ENCODE peak calls at places on chromosomes 2 and 18, in five cellular contexts. O is left lung, K is kidney, L is colonic mucosa, G is fibroblast of lung. T is an unnamed sample.

GRCh38 chr18:67845035-67845434 is 328.5 kb upstream of the DSEL start:
- DNase-seq in L (no peak), O (no peak), K (no peak), G (no peak), T (no peak)

GRCh38 chr2:62304429-62305417 is 108.8 kb downstream of the B3GNT2 start:
- DNase-seq in G (peak), L (peak), O (peak), K (peak), T (peak)

GRCh38 chr2:135916232-135916631 is 40.0 kb upstream of the MCM6 start:
- DNase-seq in O (no peak), L (no peak), G (peak), K (no peak), T (no peak)

GRCh38 chr2:13522917-13523821 is 806.4 kb downstream of the TRIB2 start:
- DNase-seq in G (peak), O (no peak), K (no peak), L (no peak), T (no peak)

GRCh38 chr2:236033462-236033861 is 134.7 kb downstream of the GBX2 start:
- DNase-seq in K (no peak), G (no peak), L (no peak), O (no peak), T (no peak)

GRCh38 chr2:237438082-237438925 is 24.3 kb upstream of the COL6A3 start:
- DNase-seq in K (no peak), O (no peak), G (peak), L (peak), T (no peak)

GRCh38 chr2:246489-247145 is 17.2 kb downstream of the SH3YL1 start:
- DNase-seq in G (peak), K (no peak), O (no peak), L (peak), T (no peak)

GRCh38 chr2:64035067-64035942 is 16.1 kb upstream of the VPS54 start:
- DNase-seq in L (no peak), K (no peak), G (peak), O (no peak), T (no peak)

GRCh38 chr18:7754725-7755181 is 187.6 kb downstream of the PTPRM start:
- DNase-seq in O (no peak), L (no peak), K (no peak), G (no peak), T (peak)

GRCh38 chr2:216188956-216189355 is 79.8 kb downstream of the XRCC5 start:
- DNase-seq in G (peak), O (no peak), L (no peak), K (no peak), T (no peak)

GRCh38 chr2:84889332-84889731 is 8.4 kb upstream of the TRABD2A start:
- DNase-seq in G (no peak), L (peak), K (no peak), O (no peak), T (no peak)

GRCh38 chr2:189536830-189537229 is 43.8 kb downstream of the SLC40A1 start:
- DNase-seq in O (no peak), G (no peak), L (no peak), K (no peak), T (no peak)

GRCh38 chr2:24352664-24353063 is 7.7 kb downstream of the ITSN2 start:
- DNase-seq in G (no peak), K (no peak), O (no peak), L (no peak), T (no peak)

GRCh38 chr2:25977768-25978167 is 4.5 kb downstream of the KIF3C start:
- DNase-seq in O (no peak), G (peak), K (no peak), L (no peak), T (no peak)

GRCh38 chr2:137951606-137952005 is 12.7 kb upstream of the HNMT start:
- DNase-seq in G (peak), O (no peak), L (no peak), K (no peak), T (no peak)

GRCh38 chr2:172373761-172374160 is 53.6 kb upstream of the ITGA6 start:
- DNase-seq in O (no peak), G (peak), L (no peak), K (no peak), T (no peak)

GRCh38 chr18:58009166-58009565 is 34.9 kb upstream of the NEDD4L start:
- DNase-seq in K (no peak), G (no peak), L (no peak), O (no peak), T (no peak)

GRCh38 chr18:59109375-59109774 is 30.3 kb upstream of the SEC11C start:
- DNase-seq in K (no peak), L (no peak), O (no peak), G (no peak), T (no peak)

GRCh38 chr18:13583567-13584245 is 142.7 kb downstream of the FAM210A start:
- DNase-seq in G (no peak), K (no peak), O (no peak), L (no peak), T (no peak)

GRCh38 chr18:614193-614592 is 17.4 kb downstream of the CLUL1 start:
- DNase-seq in O (no peak), G (no peak), K (no peak), L (no peak), T (no peak)

GRCh38 chr18:9753863-9754262 is 45.8 kb downstream of the RAB31 start:
- DNase-seq in L (no peak), O (no peak), K (no peak), G (peak), T (no peak)

GRCh38 chr2:142707318-142707717 is 170.1 kb upstream of the KYNU start:
- DNase-seq in G (no peak), L (no peak), O (no peak), K (no peak), T (no peak)

GRCh38 chr2:2889141-2889540 is 488.5 kb downstream of the EIPR1 start:
- DNase-seq in G (no peak), L (no peak), O (no peak), K (no peak), T (no peak)

GRCh38 chr2:67834482-67834881 is 228.3 kb downstream of the C1D start:
- DNase-seq in O (no peak), K (no peak), L (no peak), G (peak), T (no peak)

GRCh38 chr18:70454705-70455322 is 166.0 kb downstream of the SOCS6 start:
- DNase-seq in O (no peak), G (peak), K (no peak), L (peak), T (no peak)

GRCh38 chr2:142880275-142880674 is 2.8 kb downstream of the KYNU start:
- DNase-seq in K (no peak), G (peak), O (no peak), L (no peak), T (no peak)

GRCh38 chr18:39799010-39799409 is 2156.0 kb upstream of the PIK3C3 start:
- DNase-seq in K (no peak), G (no peak), L (peak), O (no peak), T (no peak)

GRCh38 chr18:50297621-50298442 is 10.3 kb upstream of the CXXC1 start:
- DNase-seq in K (peak), O (peak), G (peak), L (peak), T (peak)

DNA sequence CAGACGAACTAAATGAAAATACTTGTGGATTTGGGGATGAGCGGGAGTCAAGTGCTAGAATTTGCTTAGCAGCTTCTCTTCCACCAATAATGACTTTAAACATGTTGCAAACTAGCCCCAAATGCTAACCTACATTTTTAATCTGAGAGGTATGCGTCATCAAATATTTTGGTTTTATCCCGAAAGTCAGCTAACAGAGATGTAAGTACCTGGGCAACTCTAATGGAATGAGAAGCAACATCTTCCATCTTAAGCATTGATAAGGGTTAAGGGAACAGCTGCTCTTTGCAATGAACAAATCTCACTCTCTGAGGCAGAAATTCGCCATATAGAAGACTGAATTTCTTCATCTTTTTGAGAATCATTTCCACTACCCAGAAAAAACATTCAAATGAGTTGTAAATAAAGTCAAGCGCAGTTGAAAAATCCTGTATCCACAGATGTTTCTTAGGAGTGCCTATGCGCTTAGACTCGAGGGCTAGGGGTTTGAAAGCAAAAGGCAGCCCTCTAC is 926 bp upstream of the YPEL5 start:
- DNase-seq in G (peak), O (no peak), K (no peak), L (no peak), T (no peak)
- H3K27ac ChIP-seq in G (peak), O (peak), K (peak), L (peak), T (peak)

GRCh38 chr18:32707586-32707985 is 65.2 kb downstream of the KLHL14 start:
- DNase-seq in K (no peak), L (no peak), G (peak), O (no peak), T (no peak)
- TF ChIP-seq CTCF in K (no peak), L (no peak), G (no peak), O (no peak), T (no peak)

GRCh38 chr2:54541995-54542394 is 85.9 kb downstream of the SPTBN1 start:
- DNase-seq in O (no peak), L (no peak), K (no peak), G (no peak), T (no peak)
- H3K27ac ChIP-seq in O (no peak), L (no peak), K (no peak), G (no peak), T (no peak)

GRCh38 chr2:18548618-18549017 is 11.8 kb downstream of the RDH14 start:
- DNase-seq in O (no peak), K (no peak), L (no peak), G (no peak), T (no peak)
- TF ChIP-seq CTCF in O (no peak), K (no peak), L (no peak), G (no peak), T (no peak)

GRCh38 chr18:31513189-31513907 is 15.4 kb downstream of the DSG2 start:
- DNase-seq in G (peak), L (no peak), K (no peak), O (no peak), T (no peak)
- H3K27ac ChIP-seq in G (no peak), L (no peak), K (no peak), O (no peak), T (no peak)

DNA sequence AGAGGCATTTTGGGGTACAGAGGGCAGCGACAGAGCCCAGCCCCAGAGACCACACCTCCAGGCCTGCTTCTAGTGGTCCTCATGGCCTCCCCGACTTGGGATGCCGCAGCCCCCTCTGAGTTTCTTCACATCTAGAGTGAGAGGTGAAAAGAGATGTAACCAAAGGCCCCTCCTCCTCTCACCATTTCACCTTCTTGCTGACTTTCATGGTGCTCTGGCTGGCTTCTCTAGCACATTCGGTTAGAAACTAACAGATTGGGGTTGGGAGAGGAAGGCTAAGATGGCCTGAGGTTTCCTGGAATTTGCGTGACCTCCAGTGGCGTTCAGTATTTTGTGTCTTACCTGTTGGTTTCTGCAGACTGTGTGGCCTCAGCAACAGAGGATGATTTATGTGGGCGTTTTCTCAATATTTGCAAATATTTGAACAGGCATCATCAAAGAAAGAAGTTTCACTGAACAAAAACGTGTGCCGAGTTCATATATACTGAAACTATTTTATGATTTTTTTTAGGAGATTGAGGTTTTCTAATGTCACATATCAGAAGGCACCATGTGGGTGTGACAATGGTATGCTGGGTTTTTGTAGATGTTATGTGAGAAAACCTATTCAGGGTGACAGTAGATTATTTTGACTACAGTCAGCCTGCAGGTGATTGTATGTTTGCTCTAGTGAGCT is 69.9 kb upstream of the BCL2L11 start:
- DNase-seq in O (no peak), L (peak), K (no peak), G (no peak), T (no peak)
- TF ChIP-seq CTCF in O (no peak), L (no peak), K (no peak), G (no peak), T (no peak)

GRCh38 chr2:233092446-233093438 is 32.6 kb downstream of the INPP5D start:
- DNase-seq in L (no peak), O (no peak), K (peak), G (no peak), T (no peak)
- H3K27ac ChIP-seq in L (no peak), O (peak), K (no peak), G (no peak), T (no peak)

DNA sequence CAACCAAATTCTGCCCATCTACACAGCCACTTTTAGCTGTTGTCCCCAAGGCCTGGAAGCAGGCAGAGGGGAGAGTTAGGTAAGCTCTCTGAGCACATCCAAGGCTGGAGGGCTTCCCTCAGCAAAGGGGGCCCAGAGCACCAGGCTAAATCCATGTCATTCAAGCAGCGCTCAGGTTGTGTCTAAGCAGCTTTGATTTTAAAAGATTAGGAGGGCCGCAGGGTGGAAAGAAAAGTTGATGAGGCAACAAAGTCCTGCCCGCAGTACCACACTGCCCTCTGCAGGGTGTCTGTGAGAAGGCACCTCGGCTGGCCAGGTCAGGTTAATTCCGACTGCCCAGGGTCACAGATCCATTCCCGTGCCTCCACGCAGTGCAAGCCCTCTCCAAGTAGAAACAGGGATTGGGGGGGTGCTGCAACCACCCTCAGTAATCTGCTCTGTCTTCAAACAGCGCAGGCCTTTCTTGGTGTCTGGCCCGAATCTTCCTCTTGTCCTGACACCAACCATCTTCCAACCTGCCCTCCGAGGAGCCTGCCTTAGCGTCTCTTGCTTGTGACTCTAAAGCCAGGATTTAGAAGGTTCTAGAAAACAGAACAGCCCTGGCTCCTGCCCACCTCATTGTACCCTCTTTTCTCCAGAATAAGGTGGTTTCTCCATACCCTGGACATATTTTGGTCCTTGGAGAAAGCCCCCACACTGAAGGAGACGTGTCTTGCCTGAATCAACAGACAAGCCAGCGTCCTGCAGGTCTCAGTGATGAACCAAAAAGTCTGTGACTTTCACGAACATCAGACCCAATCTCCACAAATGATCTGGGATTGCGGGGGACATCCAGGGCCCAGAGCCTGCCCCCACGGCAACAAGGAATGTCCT is 289.2 kb downstream of the TNS1 start:
- DNase-seq in L (peak), K (peak), G (peak), O (peak), T (peak)
- TF ChIP-seq CTCF in L (peak), K (peak), G (peak), O (peak), T (peak)

GRCh38 chr2:129903586-129904425 is 75.7 kb upstream of the RAB6C start:
- DNase-seq in K (no peak), O (no peak), L (peak), G (no peak), T (no peak)

GRCh38 chr2:129905664-129906081 is 73.8 kb upstream of the RAB6C start:
- DNase-seq in G (no peak), O (no peak), K (no peak), L (no peak), T (no peak)

GRCh38 chr2:129901754-129902415 is 77.6 kb upstream of the RAB6C start:
- DNase-seq in L (peak), G (no peak), K (no peak), O (peak), T (no peak)

GRCh38 chr2:129904532-129905446 is 74.7 kb upstream of the RAB6C start:
- DNase-seq in K (no peak), O (no peak), L (no peak), G (no peak), T (no peak)

GRCh38 chr2:129902731-129903585 is 76.5 kb upstream of the RAB6C start:
- DNase-seq in K (no peak), G (no peak), O (no peak), L (peak), T (no peak)
- H3K27ac ChIP-seq in K (no peak), G (no peak), O (no peak), L (no peak), T (no peak)

GRCh38 chr2:208255557-208256106 is 761 bp upstream of the IDH1 start:
- DNase-seq in L (no peak), G (no peak), K (no peak), O (no peak), T (no peak)
- TF ChIP-seq CTCF in L (no peak), G (no peak), K (no peak), O (peak), T (peak)

T was measured in heart left ventricle.